ENCODE peak calls at places on chromosome 10, in four cellular contexts. W, V, B and T are unnamed samples. For H3K4me1, the result is how much of the 10 kb centered on the place peaks cover.

GRCh38 chr10:4226941-4227540 is 442.0 kb upstream of the KLF6 start:
- DNase-seq in W (no peak), V (no peak), B (no peak), T (no peak)

GRCh38 chr10:76113952-76114351 is 682.5 kb downstream of the LRMDA start:
- DNase-seq in W (peak), V (no peak), B (no peak), T (no peak)

GRCh38 chr10:59678884-59679301 is 30.8 kb downstream of the SLC16A9 start:
- DNase-seq in B (no peak), V (no peak), W (peak), T (no peak)

GRCh38 chr10:122861724-122862161 is 16.1 kb upstream of the CUZD1 start:
- DNase-seq in W (no peak), B (no peak), V (no peak), T (no peak)

GRCh38 chr10:21449288-21449966 is 76.1 kb downstream of the SKIDA1 start:
- DNase-seq in W (peak), B (no peak), V (no peak), T (no peak)

GRCh38 chr10:97687785-97688781 is 1.0 kb upstream of the AVPI1 start:
- DNase-seq in W (no peak), B (no peak), V (no peak), T (no peak)

GRCh38 chr10:119162693-119163092 is 2.8 kb downstream of the SFXN4 start:
- DNase-seq in V (no peak), W (no peak), B (no peak), T (no peak)

GRCh38 chr10:97805096-97805879 is 33.5 kb upstream of the SFRP5 start:
- DNase-seq in W (no peak), B (no peak), V (no peak), T (no peak)

GRCh38 chr10:7960108-7960507 is 94.4 kb upstream of the GATA3 start:
- DNase-seq in W (no peak), B (no peak), V (no peak), T (no peak)

GRCh38 chr10:12658526-12658925 is 309.2 kb downstream of the CAMK1D start:
- DNase-seq in W (no peak), V (no peak), B (no peak), T (no peak)

GRCh38 chr10:12644380-12645144 is 295.2 kb downstream of the CAMK1D start:
- DNase-seq in B (no peak), V (no peak), W (no peak), T (no peak)

GRCh38 chr10:131859341-131860020 is 41.3 kb upstream of the PPP2R2D start:
- DNase-seq in V (peak), B (no peak), W (no peak), T (no peak)

GRCh38 chr10:120514035-120514620 is 57.1 kb downstream of the PLPP4 start:
- DNase-seq in W (peak), B (no peak), V (no peak), T (no peak)

GRCh38 chr10:69406816-69407580 is 9.7 kb downstream of the TACR2 start:
- DNase-seq in W (no peak), B (no peak), V (no peak), T (no peak)

GRCh38 chr10:99236627-99237309 is 1.1 kb upstream of the HPSE2 start:
- DNase-seq in B (no peak), V (no peak), W (peak), T (no peak)

GRCh38 chr10:52466464-52466863 is 152.4 kb downstream of the DKK1 start:
- DNase-seq in B (no peak), W (peak), V (no peak), T (no peak)

GRCh38 chr10:18615618-18616017 is 35.8 kb downstream of the NSUN6 start:
- DNase-seq in V (no peak), B (no peak), W (no peak), T (no peak)

GRCh38 chr10:18233775-18234174 is 93.6 kb downstream of the CACNB2 start:
- DNase-seq in B (peak), V (no peak), W (peak), T (peak)

GRCh38 chr10:68153473-68154210 is 44.4 kb downstream of the MYPN start:
- DNase-seq in W (peak), B (no peak), V (no peak), T (no peak)

GRCh38 chr10:15844517-15844916 is 15.8 kb downstream of the MINDY3 start:
- DNase-seq in W (no peak), B (no peak), V (no peak), T (no peak)

GRCh38 chr10:117460846-117461765 is 81.4 kb upstream of the EMX2 start:
- DNase-seq in B (no peak), W (no peak), V (no peak), T (no peak)

GRCh38 chr10:50618624-50619023 is 5.1 kb downstream of the SGMS1 start:
- DNase-seq in B (no peak), W (no peak), V (no peak), T (no peak)

GRCh38 chr10:24820616-24821015 is 96.9 kb upstream of the ARHGAP21 start:
- DNase-seq in V (no peak), W (no peak), B (no peak), T (no peak)

GRCh38 chr10:71361581-71361980 is 35.1 kb upstream of the CDH23 start:
- DNase-seq in B (no peak), W (no peak), V (no peak), T (no peak)

GRCh38 chr10:71357792-71358265 is 38.8 kb downstream of the SLC29A3 start:
- DNase-seq in B (no peak), V (peak), W (no peak), T (no peak)

GRCh38 chr10:71362141-71362540 is 34.6 kb upstream of the CDH23 start:
- DNase-seq in B (no peak), W (no peak), V (no peak), T (no peak)

GRCh38 chr10:71358292-71358691 is 38.4 kb upstream of the CDH23 start:
- DNase-seq in V (no peak), W (no peak), B (no peak), T (no peak)

DNA sequence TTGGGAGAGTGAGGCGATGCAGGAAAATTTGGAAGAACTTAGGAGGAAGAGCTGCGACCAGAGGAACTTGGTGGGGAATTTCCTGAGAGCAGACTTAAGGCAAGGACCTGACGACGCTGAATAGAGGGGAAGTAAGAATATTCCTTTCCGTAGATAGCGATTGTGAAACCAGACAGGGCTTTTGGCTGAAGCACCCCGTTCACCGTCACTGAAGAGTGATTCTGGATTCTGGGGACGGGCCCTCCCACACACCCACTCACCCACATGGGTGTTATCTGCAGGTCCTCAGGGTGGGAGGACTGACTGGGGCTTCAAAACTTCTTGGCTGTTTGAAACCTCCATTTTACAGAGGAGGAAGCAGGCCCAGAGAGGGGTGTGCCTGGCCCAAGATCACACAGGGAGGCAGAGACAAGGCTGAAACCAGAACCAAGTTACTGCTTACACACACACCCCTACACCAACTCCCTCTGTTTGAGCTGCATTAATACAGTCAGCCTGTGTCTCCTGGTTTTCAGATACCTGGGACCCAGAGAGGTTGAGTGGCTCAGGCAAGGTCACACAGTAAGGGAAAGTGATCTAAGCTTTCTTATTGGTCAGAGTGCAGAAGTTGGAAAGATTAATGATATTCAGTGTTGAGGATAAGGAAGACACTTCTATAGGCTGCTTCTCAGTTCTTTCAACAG is 37.2 kb upstream of the CDH23 start:
- DNase-seq in B (no peak), W (no peak), V (peak), T (no peak)
- H3K4me3 ChIP-seq in B (no peak), W (no peak), V (no peak), T (no peak)

DNA sequence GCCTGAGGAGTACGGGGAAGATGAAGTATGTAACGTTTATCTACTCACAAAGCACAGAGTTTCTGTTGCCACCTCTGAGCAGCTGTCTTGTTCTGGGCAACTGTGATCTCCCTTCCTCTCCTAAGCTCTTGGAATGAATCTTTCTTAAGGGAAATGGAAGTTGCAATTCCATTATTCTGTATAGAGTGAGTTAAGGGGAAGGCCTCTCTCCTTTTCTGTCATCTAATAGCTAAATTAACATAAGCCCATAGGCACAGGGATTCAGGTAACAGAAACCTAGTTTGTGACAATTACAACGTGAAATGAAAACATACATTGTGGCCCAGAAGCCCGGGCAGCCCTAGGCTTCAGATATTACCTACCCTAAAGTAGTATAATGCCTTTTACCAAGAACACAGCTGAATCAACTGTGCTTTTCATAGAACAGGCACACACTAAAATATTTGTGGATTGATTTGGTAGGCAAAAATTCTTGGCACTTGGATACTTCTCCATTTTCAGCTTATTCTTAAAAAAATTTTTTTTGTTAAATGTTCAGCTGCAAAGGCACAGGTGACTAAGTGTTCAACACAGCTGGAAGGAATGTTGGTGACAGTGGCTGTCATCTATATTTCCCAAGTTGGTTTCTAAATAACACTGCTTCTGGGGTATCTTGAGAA is 3.8 kb upstream of the PDCD4 start:
- DNase-seq in B (no peak), W (no peak), V (no peak), T (no peak)
- H3K4me1 ChIP-seq in B (under half), W (under half), V (half or more), T (half or more)

GRCh38 chr10:102268333-102268999 is 23.1 kb downstream of the GBF1 start:
- DNase-seq in V (no peak), B (no peak), W (peak), T (no peak)
- H3K27ac ChIP-seq in V (no peak), B (peak), W (no peak), T (no peak)

DNA sequence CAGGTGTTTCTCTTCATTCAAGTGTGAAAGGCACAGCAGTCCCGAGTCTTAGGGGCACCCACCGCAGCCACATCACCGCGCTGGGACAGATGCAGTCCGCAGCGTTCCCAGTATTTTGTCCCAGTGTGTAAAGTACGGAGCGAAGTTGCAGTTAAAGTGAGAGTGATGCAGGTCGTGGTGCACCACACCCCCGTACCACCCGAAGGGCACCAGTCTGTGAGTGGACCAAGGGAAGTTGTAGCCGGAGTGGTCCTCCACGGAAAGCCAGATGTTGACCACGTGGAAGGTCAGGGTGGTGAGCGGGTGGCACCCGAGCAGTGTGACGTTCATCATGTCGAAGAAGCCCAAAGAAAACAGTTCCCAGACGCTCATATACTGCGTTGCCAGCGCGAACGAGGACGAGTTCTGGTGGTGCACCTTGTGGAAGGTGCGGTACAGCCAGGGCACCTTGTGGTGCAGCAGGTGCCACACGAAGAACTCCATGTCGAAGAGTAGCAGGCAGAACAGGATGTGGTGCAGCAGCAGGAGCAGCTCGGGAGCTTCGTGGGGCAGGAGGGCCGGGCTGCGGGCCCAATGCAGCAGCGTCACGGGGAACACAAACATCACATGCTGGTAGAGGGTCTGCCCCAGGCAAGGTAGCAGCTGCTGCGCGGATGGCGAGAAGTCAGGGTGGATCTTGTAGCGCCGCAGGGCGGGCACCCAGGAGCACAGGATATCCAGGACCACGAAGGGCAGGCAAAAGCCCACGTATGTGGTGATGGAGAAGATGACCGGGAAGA is 526 bp downstream of the CH25H start:
- DNase-seq in W (no peak), B (peak), V (peak), T (peak)
- H3K4me3 ChIP-seq in W (no peak), B (peak), V (peak), T (peak)

DNA sequence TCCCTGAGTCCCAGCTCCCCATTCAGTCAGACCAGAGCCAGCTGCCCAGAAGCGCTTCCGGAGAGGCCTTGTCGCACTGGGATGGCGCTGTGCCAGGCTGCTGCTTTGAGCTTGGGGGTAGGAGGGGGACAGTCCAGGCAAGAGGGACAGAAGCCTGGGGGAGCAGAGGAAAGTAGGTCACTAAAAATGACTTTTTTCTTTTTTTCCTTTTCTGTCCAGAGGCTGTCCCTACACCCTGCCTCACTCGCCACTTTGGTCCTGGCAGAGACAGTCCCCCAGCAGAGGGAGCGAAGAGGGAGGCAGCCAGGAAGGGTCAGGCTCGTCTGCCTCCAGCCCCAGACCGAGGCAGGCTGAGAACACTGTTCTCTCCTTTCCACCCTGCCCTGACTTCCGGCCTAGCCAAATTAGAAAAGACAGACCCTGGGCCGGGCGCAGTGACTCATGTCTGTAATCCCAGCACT is 15.8 kb upstream of the TRIM8 start:
- DNase-seq in W (peak), V (peak), B (peak), T (peak)
- H3K4me1 ChIP-seq in W (under half), V (half or more), B (half or more), T (under half)

DNA sequence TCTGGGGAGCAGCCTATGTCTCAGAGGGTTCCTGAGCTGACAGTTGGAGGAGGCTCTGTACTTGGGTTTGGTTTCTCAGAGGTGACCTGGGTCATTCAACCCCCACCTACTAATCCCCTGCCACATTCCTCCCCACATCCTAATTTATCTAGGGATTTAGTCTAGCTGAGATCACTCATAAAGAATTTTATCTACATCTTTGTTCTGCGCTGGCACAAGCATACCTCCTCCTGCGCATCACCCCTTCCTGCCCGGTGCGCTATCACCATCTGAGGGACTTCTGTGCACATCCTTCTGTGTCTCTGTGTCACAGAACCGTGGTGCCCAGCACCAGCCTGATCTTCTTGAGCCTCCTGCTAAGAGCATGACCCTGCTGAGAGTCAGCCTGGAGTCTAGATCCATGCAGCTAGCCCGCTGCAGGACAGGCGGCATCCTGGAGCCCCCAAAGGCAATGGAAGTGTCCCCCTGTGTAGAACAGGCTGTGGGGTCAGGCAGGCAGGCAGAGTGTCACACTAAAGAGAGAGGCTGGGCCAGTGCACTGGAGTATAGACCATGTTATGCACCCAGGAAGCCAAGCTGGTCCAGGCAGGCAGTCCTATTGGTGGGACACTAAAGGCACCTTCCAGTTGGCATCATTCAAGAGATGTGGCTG is 63.6 kb downstream of the ARHGAP22 start:
- DNase-seq in B (no peak), V (no peak), W (peak), T (no peak)
- H3K27ac ChIP-seq in B (no peak), V (no peak), W (no peak), T (no peak)

GRCh38 chr10:126904807-126905686 is at the start of gene DOCK1:
- DNase-seq in W (peak), B (peak), V (peak), T (peak)

GRCh38 chr10:126905776-126906703 is 812 bp downstream of the DOCK1 start:
- DNase-seq in B (peak), W (peak), V (no peak), T (no peak)

GRCh38 chr10:126908225-126908624 is 3.0 kb downstream of the DOCK1 start:
- DNase-seq in V (no peak), B (no peak), W (no peak), T (no peak)

GRCh38 chr10:126907423-126907970 is 2.3 kb downstream of the DOCK1 start:
- DNase-seq in W (peak), B (no peak), V (no peak), T (no peak)

DNA sequence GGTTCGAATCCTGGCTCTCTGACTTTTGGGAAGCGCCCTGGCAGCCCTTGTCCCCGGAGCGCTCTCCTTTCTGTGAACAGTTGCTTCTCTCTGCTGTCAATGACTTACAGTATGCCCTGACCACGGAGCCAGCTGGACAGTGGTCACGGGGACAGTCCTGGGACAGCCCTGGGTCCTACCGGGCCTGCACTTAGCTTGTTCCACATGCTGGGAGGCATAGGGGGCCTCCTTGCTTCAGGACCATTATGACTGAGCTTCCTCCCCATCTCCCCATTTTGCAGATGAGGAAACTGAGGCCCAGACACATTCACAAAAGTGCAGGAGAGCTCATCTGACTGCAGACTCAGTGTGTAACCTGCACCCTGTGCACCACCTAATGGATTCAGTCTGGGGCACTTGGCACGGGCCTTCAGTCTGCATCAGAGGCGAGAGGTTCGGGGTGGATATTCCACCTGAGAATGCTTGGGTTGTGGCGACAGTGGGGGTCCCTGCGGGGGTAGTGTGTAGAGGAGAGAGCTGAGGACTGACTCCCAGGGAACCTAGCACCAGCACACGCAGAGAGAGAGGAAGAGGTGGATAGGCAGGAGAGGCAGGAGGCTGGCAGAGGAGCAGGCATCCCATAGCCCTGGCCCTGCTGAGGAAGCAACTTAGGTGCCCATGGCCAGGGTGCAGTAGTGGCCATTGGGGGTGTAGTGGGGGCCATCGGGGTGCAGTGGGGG is 1.6 kb downstream of the DOCK1 start:
- DNase-seq in W (no peak), V (no peak), B (no peak), T (no peak)
- H3K4me3 ChIP-seq in W (peak), V (peak), B (peak), T (no peak)

GRCh38 chr10:46318808-46319207 is 32.0 kb downstream of the ANTXRL start:
- DNase-seq in W (no peak), B (no peak), V (no peak), T (no peak)

GRCh38 chr10:46319383-46319782 is 32.6 kb downstream of the ANTXRL start:
- DNase-seq in V (no peak), B (no peak), W (no peak), T (no peak)

GRCh38 chr10:46325021-46325420 is 38.2 kb downstream of the ANTXRL start:
- DNase-seq in B (no peak), V (no peak), W (peak), T (no peak)

GRCh38 chr10:46323176-46323575 is 36.4 kb downstream of the ANTXRL start:
- DNase-seq in W (no peak), V (no peak), B (no peak), T (no peak)

DNA sequence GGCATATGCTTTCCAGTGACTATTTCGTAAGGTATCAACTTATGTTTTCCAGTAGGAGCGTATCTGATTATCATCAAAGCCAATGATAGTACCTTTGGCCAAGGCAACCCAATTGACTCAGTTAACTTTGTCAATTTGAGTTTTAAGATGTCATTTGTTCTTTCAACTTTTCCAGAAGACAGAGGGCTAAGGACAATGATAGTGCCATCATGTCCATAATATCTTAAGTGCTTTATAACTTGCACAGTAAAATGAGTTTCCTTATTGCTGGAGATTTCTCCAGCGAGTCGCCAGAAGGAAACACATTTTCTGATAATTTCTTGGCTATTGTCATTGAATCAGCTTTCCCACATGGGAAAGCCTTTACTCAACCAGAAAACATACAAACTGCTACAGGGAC is 35.0 kb downstream of the ANTXRL start:
- DNase-seq in V (no peak), W (no peak), B (no peak), T (no peak)
- H3K4me1 ChIP-seq in V (under half), W (under half), B (under half), T (under half)